ENCODE peak calls at places on chromosomes 2 and 18, in seven cellular contexts. H is GM13976, T is heart right ventricle, V is brain microvascular endothelial cell, N is fibroblast of mammary gland, G is A172, Q is endothelial cell of umbilical vein. I is an unnamed sample.

GRCh38 chr2:28801726-28802125 is 8.9 kb upstream of the SPDYA start:
- DNase-seq in H (no peak), T (no peak), V (peak), N (peak), G (peak), Q (no peak), I (no peak)

GRCh38 chr2:238425979-238426567 is 654 bp upstream of the ASB1 start:
- DNase-seq in H (no peak), T (no peak), V (peak), N (peak), G (peak), Q (no peak), I (no peak)

GRCh38 chr2:128395640-128396499 is 77.2 kb upstream of the HS6ST1 start:
- DNase-seq in H (no peak), T (no peak), V (peak), N (no peak), G (no peak), Q (peak), I (no peak)

GRCh38 chr2:140808211-140808610 is 1322.6 kb downstream of the LRP1B start:
- DNase-seq in H (no peak), T (no peak), V (no peak), N (no peak), G (no peak), Q (no peak), I (no peak)

GRCh38 chr2:2291500-2292260 is 39.4 kb downstream of the MYT1L start:
- DNase-seq in H (no peak), T (no peak), V (no peak), N (no peak), G (no peak), Q (no peak), I (peak)

GRCh38 chr2:128451636-128452411 is 133.2 kb upstream of the HS6ST1 start:
- DNase-seq in H (peak), T (no peak), V (no peak), N (no peak), G (no peak), Q (no peak), I (no peak)

GRCh38 chr2:175003875-175004729 is 1.1 kb downstream of the CHN1 start:
- DNase-seq in H (no peak), T (no peak), V (no peak), N (no peak), G (peak), Q (peak), I (no peak)

GRCh38 chr2:162063899-162064298 is 10.1 kb downstream of the DPP4 start:
- DNase-seq in H (no peak), T (no peak), V (no peak), N (no peak), G (no peak), Q (no peak), I (no peak)

GRCh38 chr2:240948086-240948485 is 42.0 kb downstream of the CROCC2 start:
- DNase-seq in H (no peak), T (no peak), V (no peak), N (no peak), G (no peak), Q (no peak), I (no peak)

GRCh38 chr2:70920367-70920715 is 15.4 kb upstream of the ATP6V1B1 start:
- DNase-seq in H (no peak), T (no peak), V (no peak), N (no peak), G (no peak), Q (no peak), I (no peak)

GRCh38 chr2:188897096-188897495 is 77.1 kb upstream of the COL3A1 start:
- DNase-seq in H (no peak), T (peak), V (no peak), N (peak), G (no peak), Q (no peak), I (no peak)

GRCh38 chr18:987325-988186 is 82.9 kb downstream of the ADCYAP1 start:
- DNase-seq in H (no peak), T (peak), V (peak), N (peak), G (peak), Q (peak), I (no peak)

GRCh38 chr2:238643400-238643907 is 204.4 kb upstream of the TWIST2 start:
- DNase-seq in H (no peak), T (no peak), V (no peak), N (peak), G (no peak), Q (no peak), I (no peak)

GRCh38 chr2:45607701-45608100 is 3.4 kb downstream of the SRBD1 start:
- DNase-seq in H (no peak), T (no peak), V (peak), N (peak), G (peak), Q (peak), I (no peak)

GRCh38 chr18:59416818-59417217 is 57.8 kb upstream of the LMAN1 start:
- DNase-seq in H (no peak), T (no peak), V (no peak), N (peak), G (no peak), Q (no peak), I (no peak)

GRCh38 chr2:39243469-39244123 is at the start of gene CDKL4:
- DNase-seq in H (peak), T (no peak), V (no peak), N (no peak), G (no peak), Q (no peak), I (peak)

GRCh38 chr18:13254971-13255927 is 36.7 kb downstream of the LDLRAD4 start:
- DNase-seq in H (no peak), T (no peak), V (no peak), N (no peak), G (no peak), Q (no peak), I (no peak)

GRCh38 chr18:79574938-79575525 is 104.6 kb upstream of the CTDP1 start:
- DNase-seq in H (no peak), T (no peak), V (no peak), N (no peak), G (no peak), Q (no peak), I (peak)

GRCh38 chr2:128625966-128626757 is 307.5 kb upstream of the HS6ST1 start:
- DNase-seq in H (no peak), T (no peak), V (no peak), N (no peak), G (no peak), Q (no peak), I (peak)

GRCh38 chr2:164911832-164912231 is 43.5 kb downstream of the SLC38A11 start:
- DNase-seq in H (no peak), T (no peak), V (no peak), N (no peak), G (no peak), Q (peak), I (no peak)

GRCh38 chr2:113910967-113911678 is 21.2 kb downstream of the ACTR3 start:
- DNase-seq in H (no peak), T (no peak), V (no peak), N (no peak), G (no peak), Q (no peak), I (no peak)

GRCh38 chr2:11742317-11742701 is 4.1 kb upstream of the LPIN1 start:
- DNase-seq in H (no peak), T (no peak), V (no peak), N (peak), G (peak), Q (no peak), I (no peak)

GRCh38 chr2:234107861-234108260 is 57.4 kb downstream of the SPP2 start:
- DNase-seq in H (no peak), T (no peak), V (no peak), N (no peak), G (no peak), Q (no peak), I (no peak)

GRCh38 chr18:9913151-9913525 is 678 bp upstream of the VAPA start:
- DNase-seq in H (no peak), T (no peak), V (peak), N (no peak), G (no peak), Q (no peak), I (no peak)

GRCh38 chr2:163157891-163158511 is 319.4 kb upstream of the KCNH7 start:
- DNase-seq in H (no peak), T (no peak), V (peak), N (peak), G (peak), Q (peak), I (no peak)

GRCh38 chr2:192828175-192828574 is 633.4 kb upstream of the TMEFF2 start:
- DNase-seq in H (no peak), T (no peak), V (no peak), N (no peak), G (no peak), Q (no peak), I (no peak)